ENCODE peak calls at places on chromosomes 12 and 14, in eight cellular contexts. One of them, this sample, is unnamed.

GRCh38 chr12:106126441-106127288 is 12.1 kb downstream of the NUAK1 start:
- DNase-seq in nephron progenitor cell: no peak
- DNase-seq in G401: no peak
- DNase-seq in left lung: no peak
- DNase-seq in colonic mucosa: no peak
- DNase-seq in NK-92 treated with Interleukin-12 subunit alpha and Interleukin-12 subunit beta, amount 100 ng/mL, for 24 hours: no peak
- DNase-seq in activated T-helper 1 cell treated with anti-CD3 and anti-CD28 coated beads, Interleukin-12 subunit alpha, Interleukin-12 subunit beta, Interleukin-2, Interleukin-4 antibody, amounts not matched to agents 30 ng/mL and 10 ng/mL and 1 ng/mL, durations not matched to agents 14 hours and 24 hours and 36 hours: no peak
- DNase-seq in mesenteric fat pad: no peak
- DNase-seq in this sample: no peak

GRCh38 chr12:131808744-131809371 is 19.3 kb upstream of the MMP17 start:
- DNase-seq in nephron progenitor cell: no peak
- DNase-seq in G401: no peak
- DNase-seq in left lung: peak
- DNase-seq in colonic mucosa: no peak
- DNase-seq in NK-92 treated with Interleukin-12 subunit alpha and Interleukin-12 subunit beta, amount 100 ng/mL, for 24 hours: no peak
- DNase-seq in activated T-helper 1 cell treated with anti-CD3 and anti-CD28 coated beads, Interleukin-12 subunit alpha, Interleukin-12 subunit beta, Interleukin-2, Interleukin-4 antibody, amounts not matched to agents 30 ng/mL and 10 ng/mL and 1 ng/mL, durations not matched to agents 14 hours and 24 hours and 36 hours: peak
- DNase-seq in mesenteric fat pad: no peak
- DNase-seq in this sample: no peak

GRCh38 chr14:33928895-33929294 is 22.0 kb downstream of the EGLN3 start:
- DNase-seq in nephron progenitor cell: no peak
- DNase-seq in G401: no peak
- DNase-seq in left lung: no peak
- DNase-seq in colonic mucosa: no peak
- DNase-seq in NK-92 treated with Interleukin-12 subunit alpha and Interleukin-12 subunit beta, amount 100 ng/mL, for 24 hours: no peak
- DNase-seq in activated T-helper 1 cell treated with anti-CD3 and anti-CD28 coated beads, Interleukin-12 subunit alpha, Interleukin-12 subunit beta, Interleukin-2, Interleukin-4 antibody, amounts not matched to agents 30 ng/mL and 10 ng/mL and 1 ng/mL, durations not matched to agents 14 hours and 24 hours and 36 hours: no peak
- DNase-seq in mesenteric fat pad: no peak
- DNase-seq in this sample: no peak

GRCh38 chr12:123384318-123384993 is 524 bp downstream of the KMT5A start:
- DNase-seq in nephron progenitor cell: peak
- DNase-seq in G401: no peak
- DNase-seq in left lung: peak
- DNase-seq in colonic mucosa: peak
- DNase-seq in NK-92 treated with Interleukin-12 subunit alpha and Interleukin-12 subunit beta, amount 100 ng/mL, for 24 hours: no peak
- DNase-seq in activated T-helper 1 cell treated with anti-CD3 and anti-CD28 coated beads, Interleukin-12 subunit alpha, Interleukin-12 subunit beta, Interleukin-2, Interleukin-4 antibody, amounts not matched to agents 30 ng/mL and 10 ng/mL and 1 ng/mL, durations not matched to agents 14 hours and 24 hours and 36 hours: no peak
- DNase-seq in mesenteric fat pad: no peak
- DNase-seq in this sample: peak

GRCh38 chr14:103109789-103110415 is 13.4 kb upstream of the TNFAIP2 start:
- DNase-seq in nephron progenitor cell: peak
- DNase-seq in G401: no peak
- DNase-seq in left lung: no peak
- DNase-seq in colonic mucosa: no peak
- DNase-seq in NK-92 treated with Interleukin-12 subunit alpha and Interleukin-12 subunit beta, amount 100 ng/mL, for 24 hours: no peak
- DNase-seq in activated T-helper 1 cell treated with anti-CD3 and anti-CD28 coated beads, Interleukin-12 subunit alpha, Interleukin-12 subunit beta, Interleukin-2, Interleukin-4 antibody, amounts not matched to agents 30 ng/mL and 10 ng/mL and 1 ng/mL, durations not matched to agents 14 hours and 24 hours and 36 hours: no peak
- DNase-seq in mesenteric fat pad: no peak
- DNase-seq in this sample: no peak

GRCh38 chr14:73753043-73753886 is 39.1 kb upstream of the PNMA1 start:
- DNase-seq in nephron progenitor cell: no peak
- DNase-seq in G401: no peak
- DNase-seq in left lung: no peak
- DNase-seq in colonic mucosa: peak
- DNase-seq in NK-92 treated with Interleukin-12 subunit alpha and Interleukin-12 subunit beta, amount 100 ng/mL, for 24 hours: no peak
- DNase-seq in activated T-helper 1 cell treated with anti-CD3 and anti-CD28 coated beads, Interleukin-12 subunit alpha, Interleukin-12 subunit beta, Interleukin-2, Interleukin-4 antibody, amounts not matched to agents 30 ng/mL and 10 ng/mL and 1 ng/mL, durations not matched to agents 14 hours and 24 hours and 36 hours: no peak
- DNase-seq in mesenteric fat pad: no peak
- DNase-seq in this sample: peak

GRCh38 chr14:93042968-93043940 is 72.5 kb downstream of the ITPK1 start:
- DNase-seq in nephron progenitor cell: no peak
- DNase-seq in G401: no peak
- DNase-seq in left lung: peak
- DNase-seq in colonic mucosa: peak
- DNase-seq in NK-92 treated with Interleukin-12 subunit alpha and Interleukin-12 subunit beta, amount 100 ng/mL, for 24 hours: no peak
- DNase-seq in activated T-helper 1 cell treated with anti-CD3 and anti-CD28 coated beads, Interleukin-12 subunit alpha, Interleukin-12 subunit beta, Interleukin-2, Interleukin-4 antibody, amounts not matched to agents 30 ng/mL and 10 ng/mL and 1 ng/mL, durations not matched to agents 14 hours and 24 hours and 36 hours: no peak
- DNase-seq in mesenteric fat pad: no peak
- DNase-seq in this sample: no peak

GRCh38 chr14:94522115-94522724 is 13.0 kb upstream of the SERPINA12 start:
- DNase-seq in nephron progenitor cell: no peak
- DNase-seq in G401: no peak
- DNase-seq in left lung: no peak
- DNase-seq in colonic mucosa: no peak
- DNase-seq in NK-92 treated with Interleukin-12 subunit alpha and Interleukin-12 subunit beta, amount 100 ng/mL, for 24 hours: no peak
- DNase-seq in activated T-helper 1 cell treated with anti-CD3 and anti-CD28 coated beads, Interleukin-12 subunit alpha, Interleukin-12 subunit beta, Interleukin-2, Interleukin-4 antibody, amounts not matched to agents 30 ng/mL and 10 ng/mL and 1 ng/mL, durations not matched to agents 14 hours and 24 hours and 36 hours: no peak
- DNase-seq in mesenteric fat pad: no peak
- DNase-seq in this sample: no peak

GRCh38 chr12:26273811-26274210 is 78.4 kb downstream of the SSPN start:
- DNase-seq in nephron progenitor cell: no peak
- DNase-seq in G401: no peak
- DNase-seq in left lung: no peak
- DNase-seq in colonic mucosa: no peak
- DNase-seq in NK-92 treated with Interleukin-12 subunit alpha and Interleukin-12 subunit beta, amount 100 ng/mL, for 24 hours: no peak
- DNase-seq in activated T-helper 1 cell treated with anti-CD3 and anti-CD28 coated beads, Interleukin-12 subunit alpha, Interleukin-12 subunit beta, Interleukin-2, Interleukin-4 antibody, amounts not matched to agents 30 ng/mL and 10 ng/mL and 1 ng/mL, durations not matched to agents 14 hours and 24 hours and 36 hours: no peak
- DNase-seq in mesenteric fat pad: no peak
- DNase-seq in this sample: no peak

GRCh38 chr14:31933716-31934115 is 143.4 kb upstream of the ARHGAP5 start:
- DNase-seq in nephron progenitor cell: no peak
- DNase-seq in G401: no peak
- DNase-seq in left lung: no peak
- DNase-seq in colonic mucosa: no peak
- DNase-seq in NK-92 treated with Interleukin-12 subunit alpha and Interleukin-12 subunit beta, amount 100 ng/mL, for 24 hours: no peak
- DNase-seq in activated T-helper 1 cell treated with anti-CD3 and anti-CD28 coated beads, Interleukin-12 subunit alpha, Interleukin-12 subunit beta, Interleukin-2, Interleukin-4 antibody, amounts not matched to agents 30 ng/mL and 10 ng/mL and 1 ng/mL, durations not matched to agents 14 hours and 24 hours and 36 hours: no peak
- DNase-seq in mesenteric fat pad: no peak
- DNase-seq in this sample: no peak

GRCh38 chr12:58069268-58069967 is 128.1 kb downstream of the ATP23 start:
- DNase-seq in nephron progenitor cell: no peak
- DNase-seq in G401: no peak
- DNase-seq in left lung: no peak
- DNase-seq in colonic mucosa: no peak
- DNase-seq in NK-92 treated with Interleukin-12 subunit alpha and Interleukin-12 subunit beta, amount 100 ng/mL, for 24 hours: no peak
- DNase-seq in activated T-helper 1 cell treated with anti-CD3 and anti-CD28 coated beads, Interleukin-12 subunit alpha, Interleukin-12 subunit beta, Interleukin-2, Interleukin-4 antibody, amounts not matched to agents 30 ng/mL and 10 ng/mL and 1 ng/mL, durations not matched to agents 14 hours and 24 hours and 36 hours: no peak
- DNase-seq in mesenteric fat pad: no peak
- DNase-seq in this sample: no peak

GRCh38 chr14:58607571-58608317 is 30.0 kb upstream of the DACT1 start:
- DNase-seq in nephron progenitor cell: no peak
- DNase-seq in G401: no peak
- DNase-seq in left lung: no peak
- DNase-seq in colonic mucosa: no peak
- DNase-seq in NK-92 treated with Interleukin-12 subunit alpha and Interleukin-12 subunit beta, amount 100 ng/mL, for 24 hours: no peak
- DNase-seq in activated T-helper 1 cell treated with anti-CD3 and anti-CD28 coated beads, Interleukin-12 subunit alpha, Interleukin-12 subunit beta, Interleukin-2, Interleukin-4 antibody, amounts not matched to agents 30 ng/mL and 10 ng/mL and 1 ng/mL, durations not matched to agents 14 hours and 24 hours and 36 hours: no peak
- DNase-seq in mesenteric fat pad: no peak
- DNase-seq in this sample: no peak

GRCh38 chr14:42642787-42643186 is 1036.1 kb downstream of the LRFN5 start:
- DNase-seq in nephron progenitor cell: no peak
- DNase-seq in G401: no peak
- DNase-seq in left lung: no peak
- DNase-seq in colonic mucosa: no peak
- DNase-seq in NK-92 treated with Interleukin-12 subunit alpha and Interleukin-12 subunit beta, amount 100 ng/mL, for 24 hours: no peak
- DNase-seq in activated T-helper 1 cell treated with anti-CD3 and anti-CD28 coated beads, Interleukin-12 subunit alpha, Interleukin-12 subunit beta, Interleukin-2, Interleukin-4 antibody, amounts not matched to agents 30 ng/mL and 10 ng/mL and 1 ng/mL, durations not matched to agents 14 hours and 24 hours and 36 hours: no peak
- DNase-seq in mesenteric fat pad: no peak
- DNase-seq in this sample: no peak

GRCh38 chr12:52976574-52977071 is 27.7 kb downstream of the KRT18 start:
- DNase-seq in nephron progenitor cell: peak
- DNase-seq in G401: peak
- DNase-seq in left lung: no peak
- DNase-seq in colonic mucosa: no peak
- DNase-seq in NK-92 treated with Interleukin-12 subunit alpha and Interleukin-12 subunit beta, amount 100 ng/mL, for 24 hours: no peak
- DNase-seq in activated T-helper 1 cell treated with anti-CD3 and anti-CD28 coated beads, Interleukin-12 subunit alpha, Interleukin-12 subunit beta, Interleukin-2, Interleukin-4 antibody, amounts not matched to agents 30 ng/mL and 10 ng/mL and 1 ng/mL, durations not matched to agents 14 hours and 24 hours and 36 hours: no peak
- DNase-seq in mesenteric fat pad: no peak
- DNase-seq in this sample: no peak

This sample was measured in KG1.